ENCODE peak calls at places on chromosomes 2 and 18, in eight cellular contexts. One of them, this sample, is unnamed.

GRCh38 chr2:64214281-64215115 is 70.3 kb upstream of the PELI1 start:
- DNase-seq in psoas muscle: no peak
- DNase-seq in IMR-90: no peak
- DNase-seq in NT2/D1: no peak
- DNase-seq in testis: no peak
- DNase-seq in CD4-positive, alpha-beta memory T cell: peak; percentile 76
- DNase-seq in neural progenitor cell: no peak
- DNase-seq in Karpas-422: peak; percentile 83
- DNase-seq in this sample: no peak

GRCh38 chr2:121519732-121520640 is 10.7 kb upstream of the RNU4ATAC start:
- DNase-seq in CD4-positive, alpha-beta memory T cell: no peak
- DNase-seq in testis: peak; percentile 34
- DNase-seq in Karpas-422: no peak
- DNase-seq in IMR-90: peak; percentile 23
- DNase-seq in NT2/D1: no peak
- DNase-seq in neural progenitor cell: peak; percentile 81
- DNase-seq in psoas muscle: no peak
- DNase-seq in this sample: no peak

GRCh38 chr18:26536664-26537063 is 11.7 kb downstream of the KCTD1 start:
- DNase-seq in testis: no peak
- DNase-seq in psoas muscle: no peak
- DNase-seq in Karpas-422: no peak
- DNase-seq in neural progenitor cell: no peak
- DNase-seq in CD4-positive, alpha-beta memory T cell: no peak
- DNase-seq in IMR-90: no peak
- DNase-seq in NT2/D1: no peak
- DNase-seq in this sample: no peak

GRCh38 chr2:119148082-119148715 is 10.4 kb downstream of the C1QL2 start:
- DNase-seq in neural progenitor cell: peak; percentile 73
- DNase-seq in IMR-90: no peak
- DNase-seq in CD4-positive, alpha-beta memory T cell: no peak
- DNase-seq in Karpas-422: no peak
- DNase-seq in testis: no peak
- DNase-seq in NT2/D1: peak; percentile 88
- DNase-seq in psoas muscle: no peak
- DNase-seq in this sample: no peak

GRCh38 chr2:3222636-3223035 is 155.0 kb downstream of the EIPR1 start:
- DNase-seq in testis: no peak
- DNase-seq in psoas muscle: no peak
- DNase-seq in Karpas-422: no peak
- DNase-seq in neural progenitor cell: no peak
- DNase-seq in IMR-90: no peak
- DNase-seq in CD4-positive, alpha-beta memory T cell: peak; percentile 82
- DNase-seq in NT2/D1: no peak
- DNase-seq in this sample: peak; percentile 24

GRCh38 chr2:96374211-96374951 is 38.8 kb downstream of the NCAPH start:
- DNase-seq in psoas muscle: no peak
- DNase-seq in NT2/D1: no peak
- DNase-seq in Karpas-422: no peak
- DNase-seq in testis: peak; percentile 28
- DNase-seq in CD4-positive, alpha-beta memory T cell: no peak
- DNase-seq in neural progenitor cell: no peak
- DNase-seq in IMR-90: peak; percentile 39
- DNase-seq in this sample: no peak

GRCh38 chr2:66069937-66070716 is 364.8 kb upstream of the MEIS1 start:
- DNase-seq in psoas muscle: no peak
- DNase-seq in Karpas-422: no peak
- DNase-seq in IMR-90: no peak
- DNase-seq in CD4-positive, alpha-beta memory T cell: no peak
- DNase-seq in NT2/D1: no peak
- DNase-seq in testis: no peak
- DNase-seq in neural progenitor cell: peak; percentile 6
- DNase-seq in this sample: no peak

GRCh38 chr2:206937519-206937918 is 1.8 kb upstream of the CPO start:
- DNase-seq in CD4-positive, alpha-beta memory T cell: no peak
- DNase-seq in Karpas-422: no peak
- DNase-seq in testis: no peak
- DNase-seq in psoas muscle: no peak
- DNase-seq in neural progenitor cell: no peak
- DNase-seq in IMR-90: no peak
- DNase-seq in NT2/D1: no peak
- DNase-seq in this sample: no peak

GRCh38 chr18:14941256-14941655 is 193.3 kb downstream of the ANKRD30B start:
- DNase-seq in CD4-positive, alpha-beta memory T cell: no peak
- DNase-seq in NT2/D1: no peak
- DNase-seq in neural progenitor cell: no peak
- DNase-seq in testis: no peak
- DNase-seq in Karpas-422: no peak
- DNase-seq in IMR-90: no peak
- DNase-seq in psoas muscle: no peak
- DNase-seq in this sample: no peak

GRCh38 chr18:41731887-41732286 is 223.1 kb upstream of the PIK3C3 start:
- DNase-seq in IMR-90: no peak
- DNase-seq in psoas muscle: no peak
- DNase-seq in NT2/D1: no peak
- DNase-seq in CD4-positive, alpha-beta memory T cell: no peak
- DNase-seq in testis: no peak
- DNase-seq in neural progenitor cell: no peak
- DNase-seq in Karpas-422: no peak
- DNase-seq in this sample: no peak

GRCh38 chr2:219632758-219633101 is 5.3 kb downstream of the SLC4A3 start:
- DNase-seq in CD4-positive, alpha-beta memory T cell: no peak
- DNase-seq in NT2/D1: no peak
- DNase-seq in IMR-90: no peak
- DNase-seq in neural progenitor cell: no peak
- DNase-seq in testis: no peak
- DNase-seq in psoas muscle: no peak
- DNase-seq in Karpas-422: no peak
- DNase-seq in this sample: no peak

GRCh38 chr2:241750076-241750840 is 15.8 kb downstream of the D2HGDH start:
- DNase-seq in psoas muscle: no peak
- DNase-seq in CD4-positive, alpha-beta memory T cell: no peak
- DNase-seq in IMR-90: no peak
- DNase-seq in Karpas-422: no peak
- DNase-seq in NT2/D1: no peak
- DNase-seq in testis: no peak
- DNase-seq in neural progenitor cell: no peak
- DNase-seq in this sample: no peak

GRCh38 chr2:219919506-219919905 is 292.1 kb downstream of the SLC4A3 start:
- DNase-seq in Karpas-422: no peak
- DNase-seq in testis: no peak
- DNase-seq in IMR-90: no peak
- DNase-seq in CD4-positive, alpha-beta memory T cell: no peak
- DNase-seq in NT2/D1: no peak
- DNase-seq in psoas muscle: no peak
- DNase-seq in neural progenitor cell: peak; percentile 58
- DNase-seq in this sample: no peak

GRCh38 chr2:64672708-64673107 is 19.0 kb upstream of the SERTAD2 start:
- DNase-seq in Karpas-422: no peak
- DNase-seq in CD4-positive, alpha-beta memory T cell: no peak
- DNase-seq in NT2/D1: no peak
- DNase-seq in testis: no peak
- DNase-seq in neural progenitor cell: no peak
- DNase-seq in IMR-90: no peak
- DNase-seq in psoas muscle: no peak
- DNase-seq in this sample: no peak

GRCh38 chr2:25375371-25375988 is 33.8 kb upstream of the DNMT3A start:
- DNase-seq in neural progenitor cell: no peak
- DNase-seq in CD4-positive, alpha-beta memory T cell: no peak
- DNase-seq in Karpas-422: no peak
- DNase-seq in NT2/D1: no peak
- DNase-seq in testis: no peak
- DNase-seq in IMR-90: no peak
- DNase-seq in psoas muscle: no peak
- DNase-seq in this sample: no peak

GRCh38 chr18:70431203-70431624 is 142.4 kb downstream of the SOCS6 start:
- DNase-seq in Karpas-422: no peak
- DNase-seq in NT2/D1: no peak
- DNase-seq in testis: no peak
- DNase-seq in CD4-positive, alpha-beta memory T cell: no peak
- DNase-seq in neural progenitor cell: no peak
- DNase-seq in psoas muscle: no peak
- DNase-seq in IMR-90: peak; percentile 85
- DNase-seq in this sample: no peak

GRCh38 chr2:163850036-163850435 is 114.2 kb upstream of the FIGN start:
- DNase-seq in testis: no peak
- DNase-seq in NT2/D1: no peak
- DNase-seq in IMR-90: no peak
- DNase-seq in CD4-positive, alpha-beta memory T cell: no peak
- DNase-seq in Karpas-422: no peak
- DNase-seq in neural progenitor cell: no peak
- DNase-seq in psoas muscle: no peak
- DNase-seq in this sample: no peak

GRCh38 chr2:240325654-240326031 is 109.8 kb upstream of the GPC1 start:
- DNase-seq in Karpas-422: no peak
- DNase-seq in testis: peak; percentile 74
- DNase-seq in CD4-positive, alpha-beta memory T cell: no peak
- DNase-seq in IMR-90: no peak
- DNase-seq in neural progenitor cell: no peak
- DNase-seq in NT2/D1: no peak
- DNase-seq in psoas muscle: peak; percentile 53
- DNase-seq in this sample: no peak

GRCh38 chr2:38187416-38188127 is 111.6 kb upstream of the CYP1B1 start:
- DNase-seq in testis: peak; percentile 82
- DNase-seq in Karpas-422: no peak
- DNase-seq in psoas muscle: peak; percentile 72
- DNase-seq in NT2/D1: no peak
- DNase-seq in CD4-positive, alpha-beta memory T cell: no peak
- DNase-seq in neural progenitor cell: no peak
- DNase-seq in IMR-90: peak; percentile 94
- DNase-seq in this sample: no peak

GRCh38 chr2:70247364-70248144 is 874 bp downstream of the TIA1 start:
- DNase-seq in neural progenitor cell: peak; percentile 76
- DNase-seq in Karpas-422: peak; percentile 61
- DNase-seq in IMR-90: peak; percentile 19
- DNase-seq in CD4-positive, alpha-beta memory T cell: no peak
- DNase-seq in psoas muscle: no peak
- DNase-seq in NT2/D1: no peak
- DNase-seq in testis: no peak
- DNase-seq in this sample: no peak

GRCh38 chr2:94602466-94602865 is 268.8 kb upstream of the TEKT4 start:
- DNase-seq in IMR-90: no peak
- DNase-seq in NT2/D1: no peak
- DNase-seq in Karpas-422: no peak
- DNase-seq in psoas muscle: no peak
- DNase-seq in testis: no peak
- DNase-seq in neural progenitor cell: no peak
- DNase-seq in CD4-positive, alpha-beta memory T cell: no peak
- DNase-seq in this sample: no peak

GRCh38 chr18:30376515-30376914 is 666.0 kb downstream of the DSC3 start:
- DNase-seq in Karpas-422: peak; percentile 49
- DNase-seq in testis: no peak
- DNase-seq in neural progenitor cell: peak; percentile 43
- DNase-seq in psoas muscle: no peak
- DNase-seq in NT2/D1: peak; percentile 27
- DNase-seq in IMR-90: no peak
- DNase-seq in CD4-positive, alpha-beta memory T cell: no peak
- DNase-seq in this sample: no peak

GRCh38 chr2:109695290-109695689 is 81.1 kb downstream of the SOWAHC start:
- DNase-seq in Karpas-422: no peak
- DNase-seq in CD4-positive, alpha-beta memory T cell: no peak
- DNase-seq in psoas muscle: no peak
- DNase-seq in NT2/D1: no peak
- DNase-seq in testis: no peak
- DNase-seq in IMR-90: no peak
- DNase-seq in neural progenitor cell: no peak
- DNase-seq in this sample: no peak

GRCh38 chr2:233186851-233187250 is 64.6 kb upstream of the ATG16L1 start:
- DNase-seq in psoas muscle: no peak
- DNase-seq in CD4-positive, alpha-beta memory T cell: no peak
- DNase-seq in NT2/D1: no peak
- DNase-seq in Karpas-422: no peak
- DNase-seq in testis: no peak
- DNase-seq in IMR-90: no peak
- DNase-seq in neural progenitor cell: no peak
- DNase-seq in this sample: no peak
- H3K9me3 ChIP-seq in psoas muscle: no peaks in the 10 kb centered on the region
- H3K9me3 ChIP-seq in CD4-positive, alpha-beta memory T cell: no peaks in the 10 kb centered on the region
- H3K9me3 ChIP-seq in NT2/D1: no peaks in the 10 kb centered on the region
- H3K9me3 ChIP-seq in Karpas-422: no peaks in the 10 kb centered on the region
- H3K9me3 ChIP-seq in testis: no peaks in the 10 kb centered on the region
- H3K9me3 ChIP-seq in IMR-90: no peaks in the 10 kb centered on the region
- H3K9me3 ChIP-seq in neural progenitor cell: no peaks in the 10 kb centered on the region
- H3K9me3 ChIP-seq in this sample: no peaks in the 10 kb centered on the region

GRCh38 chr2:148257276-148257675 is 236.4 kb downstream of the MBD5 start:
- DNase-seq in Karpas-422: no peak
- DNase-seq in psoas muscle: no peak
- DNase-seq in NT2/D1: no peak
- DNase-seq in testis: no peak
- DNase-seq in CD4-positive, alpha-beta memory T cell: no peak
- DNase-seq in IMR-90: no peak
- DNase-seq in neural progenitor cell: no peak
- DNase-seq in this sample: no peak
- H3K9me3 ChIP-seq in Karpas-422: peaks cover 16% of the 10 kb centered on the region
- H3K9me3 ChIP-seq in psoas muscle: peaks cover 10% of the 10 kb centered on the region
- H3K9me3 ChIP-seq in NT2/D1: peaks cover 29% of the 10 kb centered on the region
- H3K9me3 ChIP-seq in testis: no peaks in the 10 kb centered on the region
- H3K9me3 ChIP-seq in CD4-positive, alpha-beta memory T cell: peaks cover 6% of the 10 kb centered on the region
- H3K9me3 ChIP-seq in IMR-90: no peaks in the 10 kb centered on the region
- H3K9me3 ChIP-seq in neural progenitor cell: peaks cover 12% of the 10 kb centered on the region
- H3K9me3 ChIP-seq in this sample: no peaks in the 10 kb centered on the region

DNA sequence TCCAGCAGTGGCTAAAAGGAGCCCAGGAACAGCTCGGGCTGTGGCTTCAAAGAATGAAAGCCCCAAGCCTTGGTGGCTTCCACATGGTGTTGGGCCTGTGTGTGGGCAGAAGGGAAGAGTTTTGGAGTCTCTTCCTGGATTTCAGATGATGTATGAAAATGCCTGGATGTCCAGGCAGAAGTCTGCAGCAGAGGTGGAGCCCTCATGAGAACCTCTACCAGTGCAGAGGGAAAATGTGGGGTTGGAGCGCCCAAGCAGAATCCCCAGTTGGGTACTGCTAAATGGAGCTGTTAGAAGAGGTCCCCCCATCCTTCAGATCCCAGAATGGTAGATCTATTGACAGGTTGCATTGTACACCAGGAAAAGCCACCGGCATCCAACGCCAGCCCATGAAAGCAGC is 412.1 kb downstream of the TDRD15 start:
- DNase-seq in testis: no peak
- DNase-seq in psoas muscle: no peak
- DNase-seq in CD4-positive, alpha-beta memory T cell: no peak
- DNase-seq in IMR-90: no peak
- DNase-seq in neural progenitor cell: no peak
- DNase-seq in NT2/D1: no peak
- DNase-seq in Karpas-422: no peak
- DNase-seq in this sample: no peak
- H3K9me3 ChIP-seq in testis: no peaks in the 10 kb centered on the region
- H3K9me3 ChIP-seq in psoas muscle: peaks cover 8% of the 10 kb centered on the region
- H3K9me3 ChIP-seq in CD4-positive, alpha-beta memory T cell: peaks cover 13% of the 10 kb centered on the region
- H3K9me3 ChIP-seq in IMR-90: peaks cover 15% of the 10 kb centered on the region
- H3K9me3 ChIP-seq in neural progenitor cell: peaks cover 3% of the 10 kb centered on the region
- H3K9me3 ChIP-seq in NT2/D1: peaks cover 25% of the 10 kb centered on the region
- H3K9me3 ChIP-seq in Karpas-422: peaks cover 10% of the 10 kb centered on the region
- H3K9me3 ChIP-seq in this sample: no peaks in the 10 kb centered on the region

DNA sequence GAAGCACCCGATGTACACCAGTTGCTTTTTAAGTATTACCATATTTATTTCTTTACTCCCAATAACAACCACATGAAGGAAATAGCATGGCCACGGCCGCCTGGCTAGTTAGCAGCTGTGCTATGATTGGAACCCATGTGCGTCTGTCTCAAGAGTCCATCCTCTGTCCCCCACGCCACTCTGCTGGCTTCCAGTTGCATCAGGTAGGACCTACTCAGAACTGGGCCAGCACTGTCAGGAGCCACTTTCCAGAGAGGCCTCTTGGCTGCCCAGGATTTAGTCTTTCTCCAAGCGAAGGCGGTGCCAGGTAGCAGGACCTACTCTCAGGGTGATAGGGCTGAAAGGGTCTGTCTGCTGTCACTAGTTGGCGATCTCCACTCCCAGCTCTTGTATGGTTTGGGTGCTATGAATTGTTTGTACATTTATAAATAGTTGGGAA is 22.1 kb downstream of the ASB18 start:
- DNase-seq in neural progenitor cell: no peak
- DNase-seq in NT2/D1: no peak
- DNase-seq in IMR-90: no peak
- DNase-seq in testis: no peak
- DNase-seq in psoas muscle: no peak
- DNase-seq in Karpas-422: no peak
- DNase-seq in CD4-positive, alpha-beta memory T cell: no peak
- DNase-seq in this sample: no peak
- H3K9me3 ChIP-seq in neural progenitor cell: no peaks in the 10 kb centered on the region
- H3K9me3 ChIP-seq in NT2/D1: no peaks in the 10 kb centered on the region
- H3K9me3 ChIP-seq in IMR-90: no peaks in the 10 kb centered on the region
- H3K9me3 ChIP-seq in testis: no peaks in the 10 kb centered on the region
- H3K9me3 ChIP-seq in psoas muscle: no peaks in the 10 kb centered on the region
- H3K9me3 ChIP-seq in Karpas-422: no peaks in the 10 kb centered on the region
- H3K9me3 ChIP-seq in CD4-positive, alpha-beta memory T cell: no peaks in the 10 kb centered on the region
- H3K9me3 ChIP-seq in this sample: no peaks in the 10 kb centered on the region

This sample was measured in T-helper 17 cell.